ENCODE peak calls at places on chromosome 4, in nine cellular contexts. C is cardiac muscle cell; H is CD8-positive, alpha-beta T cell; Y is body of pancreas; M is breast epithelium; N is neural crest cell; G is cardiac fibroblast; D is mammary epithelial cell; A is HFF-Myc. J is an unnamed sample.

GRCh38 chr4:94253036-94253435 is 45.4 kb downstream of the SMARCAD1 start:
- DNase-seq in C (no peak), H (no peak), Y (no peak), M (no peak), N (no peak), G (no peak), D (no peak), A (no peak), J (no peak)

GRCh38 chr4:102263024-102263787 is 82.1 kb downstream of the SLC39A8 start:
- DNase-seq in C (peak; percentile 22), H (no peak), Y (peak; percentile 18), M (no peak), N (no peak), G (peak; percentile 54), D (peak; percentile 70), A (no peak), J (no peak)

GRCh38 chr4:160877087-160877790 is 1286.6 kb downstream of the FSTL5 start:
- DNase-seq in C (no peak), H (no peak), Y (no peak), M (no peak), N (no peak), G (no peak), D (no peak), A (no peak), J (no peak)

GRCh38 chr4:30716671-30717207 is 3.4 kb upstream of the PCDH7 start:
- DNase-seq in C (peak; percentile 64), H (no peak), Y (no peak), M (no peak), N (peak; percentile 22), G (peak; percentile 44), D (peak; percentile 20), A (no peak), J (no peak)

GRCh38 chr4:121953860-121954259 is 2.0 kb upstream of the TRPC3 start:
- DNase-seq in C (no peak), H (no peak), Y (no peak), M (no peak), N (no peak), G (no peak), D (no peak), A (no peak), J (no peak)

GRCh38 chr4:180767330-180767729 is 1475.9 kb upstream of the TENM3 start:
- DNase-seq in C (peak; percentile 46), H (no peak), Y (no peak), M (no peak), N (no peak), G (no peak), D (no peak), A (no peak), J (no peak)

GRCh38 chr4:38129452-38129830 is 169.2 kb downstream of the PTTG2 start:
- DNase-seq in C (no peak), H (no peak), Y (no peak), M (no peak), N (no peak), G (no peak), D (no peak), A (no peak), J (no peak)

GRCh38 chr4:10998826-10999225 is 314.3 kb upstream of the CLNK start:
- DNase-seq in C (no peak), H (no peak), Y (no peak), M (no peak), N (no peak), G (no peak), D (no peak), A (no peak), J (no peak)

GRCh38 chr4:38855466-38855865 is 1.2 kb downstream of the TLR6 start:
- DNase-seq in C (no peak), H (no peak), Y (no peak), M (no peak), N (no peak), G (no peak), D (no peak), A (no peak), J (no peak)

GRCh38 chr4:184343400-184344177 is 125.9 kb upstream of the ENPP6 start:
- DNase-seq in C (peak; percentile 85), H (peak; percentile 15), Y (peak; percentile 87), M (peak; percentile 48), N (peak; percentile 54), G (peak; percentile 84), D (peak; percentile 70), A (peak; percentile 56), J (peak; percentile 62)

GRCh38 chr4:156606444-156607197 is 365.0 kb downstream of the PDGFC start:
- DNase-seq in C (no peak), H (no peak), Y (no peak), M (no peak), N (no peak), G (peak; percentile 29), D (no peak), A (no peak), J (no peak)

GRCh38 chr4:72786401-72786990 is 217.5 kb upstream of the ADAMTS3 start:
- DNase-seq in C (no peak), H (no peak), Y (no peak), M (no peak), N (no peak), G (no peak), D (no peak), A (no peak), J (no peak)

GRCh38 chr4:184536070-184536880 is 61.9 kb upstream of the IRF2 start:
- DNase-seq in C (no peak), H (no peak), Y (no peak), M (no peak), N (no peak), G (no peak), D (peak; percentile 19), A (no peak), J (no peak)

GRCh38 chr4:182917182-182918043 is at the start of gene DCTD:
- DNase-seq in C (peak; percentile 84), H (peak; percentile 76), Y (peak; percentile 81), M (peak; percentile 40), N (peak; percentile 62), G (peak; percentile 82), D (peak; percentile 55), A (no peak), J (peak; percentile 65)

GRCh38 chr4:137156054-137156453 is 376.2 kb downstream of the PCDH18 start:
- DNase-seq in C (no peak), H (no peak), Y (no peak), M (no peak), N (no peak), G (peak; percentile 64), D (peak; percentile 1), A (peak; percentile 50), J (no peak)

GRCh38 chr4:54897590-54897989 is 227.8 kb downstream of the KDR start:
- DNase-seq in C (no peak), H (no peak), Y (no peak), M (no peak), N (no peak), G (no peak), D (no peak), A (no peak), J (no peak)

GRCh38 chr4:139785356-139785755 is 119.7 kb downstream of the MGST2 start:
- DNase-seq in C (no peak), H (no peak), Y (no peak), M (no peak), N (no peak), G (no peak), D (no peak), A (no peak), J (no peak)

GRCh38 chr4:114997596-114997995 is 115.8 kb downstream of the NDST4 start:
- DNase-seq in C (no peak), H (no peak), Y (no peak), M (no peak), N (no peak), G (no peak), D (no peak), A (no peak), J (no peak)

GRCh38 chr4:172898715-172899114 is 269.9 kb upstream of the GALNT7 start:
- DNase-seq in C (no peak), H (no peak), Y (no peak), M (no peak), N (no peak), G (no peak), D (no peak), A (no peak), J (no peak)

GRCh38 chr4:29717658-29718057 is 1002.5 kb upstream of the PCDH7 start:
- DNase-seq in C (no peak), H (no peak), Y (no peak), M (no peak), N (no peak), G (no peak), D (no peak), A (no peak), J (no peak)

GRCh38 chr4:168440442-168441264 is 39.6 kb downstream of the DDX60L start:
- DNase-seq in C (no peak), H (no peak), Y (no peak), M (no peak), N (no peak), G (peak; percentile 25), D (peak; percentile 62), A (peak; percentile 31), J (no peak)

GRCh38 chr4:100935090-100935489 is 412.2 kb downstream of the PPP3CA start:
- DNase-seq in C (no peak), H (no peak), Y (no peak), M (no peak), N (no peak), G (peak; percentile 5), D (peak; percentile 11), A (peak; percentile 3), J (no peak)

GRCh38 chr4:174244441-174244840 is 39.0 kb downstream of the FBXO8 start:
- DNase-seq in C (no peak), H (no peak), Y (no peak), M (no peak), N (no peak), G (no peak), D (peak; percentile 59), A (no peak), J (no peak)

GRCh38 chr4:154503598-154503997 is 12.0 kb upstream of the DCHS2 start:
- DNase-seq in C (peak; percentile 54), H (no peak), Y (no peak), M (no peak), N (no peak), G (peak; percentile 21), D (peak; percentile 28), A (no peak), J (no peak)
- TF ChIP-seq CTCF in C (peak; percentile 59), H (peak; percentile 21), Y (no peak), M (peak; percentile 22), N (peak; percentile 69), G (peak; percentile 63), D (peak; percentile 66), A (peak; percentile 45), J (no peak)

GRCh38 chr4:153518001-153518400 is 51.8 kb downstream of the TMEM131L start:
- DNase-seq in C (no peak), H (no peak), Y (peak; percentile 95), M (no peak), N (no peak), G (no peak), D (no peak), A (no peak), J (no peak)
- TF ChIP-seq CTCF in C (no peak), H (no peak), Y (peak; percentile 30), M (no peak), N (no peak), G (no peak), D (no peak), A (no peak), J (no peak)

GRCh38 chr4:125010776-125011503 is 298.4 kb upstream of the ANKRD50 start:
- DNase-seq in C (no peak), H (no peak), Y (no peak), M (no peak), N (no peak), G (no peak), D (peak; percentile 68), A (no peak), J (no peak)
- TF ChIP-seq CTCF in C (no peak), H (no peak), Y (no peak), M (no peak), N (no peak), G (no peak), D (no peak), A (no peak), J (no peak)

GRCh38 chr4:70544279-70544870 is 26.0 kb downstream of the AMTN start:
- DNase-seq in C (peak; percentile 46), H (no peak), Y (no peak), M (no peak), N (no peak), G (peak; percentile 21), D (peak; percentile 22), A (no peak), J (no peak)
- TF ChIP-seq CTCF in C (peak; percentile 62), H (no peak), Y (peak; percentile 27), M (no peak), N (peak; percentile 66), G (peak; percentile 59), D (peak; percentile 59), A (peak; percentile 60), J (no peak)

J was measured in lower leg skin.